ENCODE peak calls at places on chromosomes 11 and 22, in seven cellular contexts. U is AG04449, E is IMR-90, T is A549, G is cardiac muscle cell, N is thoracic aorta, C is right cardiac atrium. H is an unnamed sample.

GRCh38 chr22:17847360-17848078 is 73.2 kb upstream of the BID start:
- DNase-seq in C (peak; percentile 59), N (no peak), E (no peak), T (no peak), G (no peak), U (no peak), H (no peak)

GRCh38 chr22:49334976-49335375 is 492.7 kb downstream of the BRD1 start:
- DNase-seq in E (no peak), G (no peak), N (no peak), T (no peak), C (no peak), U (no peak), H (no peak)

GRCh38 chr11:132541794-132542193 is 990.5 kb downstream of the OPCML start:
- DNase-seq in T (no peak), E (no peak), C (no peak), N (no peak), U (no peak), G (no peak), H (no peak)

GRCh38 chr11:36306888-36307287 is 10.8 kb downstream of the PRR5L start:
- DNase-seq in T (no peak), E (no peak), C (no peak), U (no peak), N (no peak), G (peak; percentile 23), H (no peak)

GRCh38 chr11:125211191-125211953 is 46.8 kb downstream of the PKNOX2 start:
- DNase-seq in U (no peak), C (peak; percentile 60), N (no peak), T (no peak), E (peak; percentile 10), G (peak; percentile 55), H (no peak)

GRCh38 chr11:26950260-26950719 is 43.6 kb upstream of the FIBIN start:
- DNase-seq in N (no peak), U (peak; percentile 76), E (peak; percentile 94), T (no peak), C (no peak), G (no peak), H (no peak)

GRCh38 chr11:489610-490185 is 17.3 kb downstream of the RNH1 start:
- DNase-seq in E (no peak), C (peak; percentile 51), N (no peak), U (no peak), T (no peak), G (no peak), H (no peak)

GRCh38 chr22:34804588-34804987 is 261.4 kb upstream of the ISX start:
- DNase-seq in T (no peak), C (no peak), N (no peak), E (no peak), U (no peak), G (peak; percentile 53), H (no peak)

GRCh38 chr11:44628730-44629361 is 63.4 kb downstream of the CD82 start:
- DNase-seq in T (no peak), N (no peak), C (peak; percentile 10), E (no peak), G (no peak), U (no peak), H (peak; percentile 8)

GRCh38 chr11:33774356-33775063 is at the start of gene FBXO3:
- DNase-seq in U (no peak), N (peak; percentile 52), T (peak; percentile 88), C (peak; percentile 96), E (peak; percentile 58), G (peak; percentile 95), H (peak; percentile 87)

GRCh38 chr11:111535281-111535680 is 5.2 kb upstream of the LAYN start:
- DNase-seq in T (no peak), N (no peak), C (no peak), G (no peak), U (no peak), E (no peak), H (no peak)

GRCh38 chr11:110736158-110736553 is 23.9 kb upstream of the ARHGAP20 start:
- DNase-seq in C (no peak), G (no peak), E (no peak), T (no peak), N (no peak), U (no peak), H (no peak)

DNA sequence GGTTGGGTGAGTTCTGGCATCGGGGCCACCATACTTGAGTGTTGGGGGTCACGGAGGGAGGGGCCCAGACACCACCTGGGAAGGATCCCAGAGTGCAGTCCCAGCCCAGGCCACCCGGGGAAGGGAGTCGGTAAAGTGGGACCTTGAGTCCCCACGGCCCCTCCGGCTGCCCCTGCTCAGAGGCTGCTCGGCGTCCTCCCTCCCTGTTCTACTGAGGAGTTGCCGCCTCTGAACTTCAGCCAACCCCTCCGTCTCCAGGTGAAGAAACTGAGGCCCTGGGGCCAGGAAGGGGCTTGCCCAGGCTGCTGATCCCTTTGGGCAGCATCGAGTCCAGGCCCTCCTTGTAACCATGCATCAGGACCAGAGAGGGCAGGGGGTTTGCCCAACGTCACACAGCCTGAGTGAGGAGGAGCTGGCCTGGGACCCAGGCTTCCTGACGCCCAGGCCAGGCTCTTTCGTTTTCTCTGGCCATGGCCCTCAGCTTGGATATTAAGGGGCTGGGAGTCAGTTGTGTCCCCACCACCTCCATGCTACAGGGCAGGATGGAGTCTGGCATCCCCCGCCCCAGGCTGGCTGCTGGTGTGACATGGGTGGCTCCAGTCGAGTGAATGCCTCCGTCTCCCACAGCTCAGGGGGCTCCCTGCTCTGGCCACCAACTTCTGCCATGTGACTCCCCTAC is 1.3 kb downstream of the PARVG start:
- DNase-seq in C (no peak), U (no peak), E (no peak), N (no peak), G (no peak), T (no peak), H (no peak)
- H3K4me3 ChIP-seq in C (no peak overlapping the region), U (no peak overlapping the region), E (no peak overlapping the region), N (peak overlapping the region; percentile 55), G (no peak overlapping the region), T (no peak overlapping the region), H (peak overlapping the region; percentile 50)

GRCh38 chr11:121767433-121767832 is 314.7 kb upstream of the SORL1-AS1 start:
- DNase-seq in C (no peak), T (no peak), G (peak; percentile 21), E (peak; percentile 50), U (no peak), N (no peak), H (no peak)
- H3K4me3 ChIP-seq in C (no peak overlapping the region), T (no peak overlapping the region), G (no peak overlapping the region), E (no peak overlapping the region), U (no peak overlapping the region), N (no peak overlapping the region), H (no peak overlapping the region)

GRCh38 chr11:7016011-7016410 is 4.1 kb downstream of the ZNF214 start:
- DNase-seq in U (no peak), G (no peak), E (no peak), C (no peak), T (no peak), N (no peak), H (no peak)

GRCh38 chr11:7014118-7014517 is 6.0 kb downstream of the ZNF214 start:
- DNase-seq in G (no peak), N (no peak), E (no peak), C (no peak), U (no peak), T (no peak), H (no peak)

GRCh38 chr11:7021318-7021717 is 1.0 kb downstream of the NLRP14 start:
- DNase-seq in C (no peak), T (no peak), E (no peak), G (no peak), N (no peak), U (no peak), H (no peak)

GRCh38 chr11:7020183-7020917 is at the start of the genes NLRP14 and ZNF214:
- DNase-seq in N (peak; percentile 83), E (peak; percentile 89), C (peak; percentile 97), T (peak; percentile 91), U (peak; percentile 46), G (peak; percentile 97), H (peak; percentile 92)

DNA sequence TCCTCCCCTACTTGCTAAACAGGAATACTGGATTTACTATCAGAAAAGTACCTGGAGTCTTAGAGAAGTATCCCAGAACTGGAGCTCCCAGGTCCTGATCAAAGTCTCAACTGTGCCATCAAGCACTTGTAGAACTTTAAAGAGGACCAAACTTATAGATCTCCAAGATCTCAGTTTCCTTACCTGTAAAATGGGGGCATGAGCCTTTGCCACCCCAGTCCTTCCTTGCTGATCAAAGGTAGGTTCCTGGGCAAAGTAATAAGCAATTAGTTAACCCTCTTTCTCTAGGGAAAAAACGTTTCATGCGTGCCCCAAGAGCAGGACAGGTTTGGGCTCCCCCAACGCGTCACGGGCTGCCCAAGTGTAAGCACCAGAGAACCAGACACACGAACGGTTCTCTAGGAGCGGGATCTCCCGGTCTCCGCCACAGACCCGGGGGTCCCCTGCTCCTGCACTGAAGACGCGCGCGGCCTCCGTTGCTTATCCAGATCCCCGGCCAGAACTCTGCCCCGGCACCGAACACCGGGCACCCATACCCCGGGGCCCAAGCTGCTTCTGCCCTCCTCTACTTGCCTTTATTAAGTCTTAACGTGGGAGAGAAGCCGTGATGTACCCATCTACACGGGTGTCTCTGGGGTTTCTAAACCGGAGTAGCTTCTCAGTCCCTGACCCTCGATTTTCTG is 505 bp downstream of the ZNF214 start:
- DNase-seq in C (peak; percentile 73), T (no peak), E (peak; percentile 20), N (no peak), G (peak; percentile 58), U (no peak), H (peak; percentile 56)
- H3K4me3 ChIP-seq in C (peak overlapping the region; percentile 68), T (peak overlapping the region; percentile 68), E (peak overlapping the region; percentile 71), N (peak overlapping the region; percentile 69), G (peak overlapping the region; percentile 68), U (peak overlapping the region; percentile 84), H (peak overlapping the region; percentile 70)

GRCh38 chr22:42892571-42893316 is 35.7 kb upstream of the ARFGAP3 start:
- DNase-seq in T (no peak), G (no peak), C (peak; percentile 36), N (no peak), E (no peak), U (no peak), H (no peak)
- H3K4me3 ChIP-seq in T (no peak overlapping the region), G (no peak overlapping the region), C (no peak overlapping the region), N (no peak overlapping the region), E (no peak overlapping the region), U (no peak overlapping the region), H (no peak overlapping the region)

GRCh38 chr22:48323746-48324145 is 1503.9 kb downstream of the BRD1 start:
- DNase-seq in U (no peak), C (no peak), N (no peak), G (no peak), E (no peak), T (no peak), H (no peak)
- H3K4me3 ChIP-seq in U (no peak overlapping the region), C (no peak overlapping the region), N (no peak overlapping the region), G (no peak overlapping the region), E (no peak overlapping the region), T (no peak overlapping the region), H (no peak overlapping the region)

H was measured in heart left ventricle.